ENCODE peak calls at places on chromosome 19, in four cellular contexts. U, C, Q and P are unnamed samples.

GRCh38 chr19:52516191-52516590 is 11.3 kb upstream of the ZNF808 start:
- DNase-seq in U (no peak), Q (no peak), C (no peak), P (no peak)

GRCh38 chr19:39444598-39445257 is 654 bp upstream of the SUPT5H start:
- DNase-seq in Q (no peak), C (no peak), U (no peak), P (no peak)

GRCh38 chr19:44759083-44759804 is 10.7 kb downstream of the BCL3 start:
- DNase-seq in Q (no peak), C (no peak), U (no peak), P (no peak)

GRCh38 chr19:12244370-12244769 is 50.3 kb downstream of the ZNF44 start:
- DNase-seq in U (no peak), Q (no peak), C (no peak), P (no peak)

GRCh38 chr19:40460185-40460584 is 5.4 kb downstream of the BLVRB start:
- DNase-seq in Q (no peak), C (no peak), U (no peak), P (no peak)

GRCh38 chr19:44648536-44649370 is 5.0 kb downstream of the PVR start:
- DNase-seq in U (no peak), Q (no peak), C (no peak), P (no peak)

GRCh38 chr19:17504456-17504855 is 7.0 kb upstream of the PGLS start:
- DNase-seq in U (no peak), C (no peak), Q (no peak), P (no peak)

GRCh38 chr19:13181747-13182388 is 31.7 kb downstream of the IER2 start:
- DNase-seq in Q (peak; percentile 27), C (no peak), U (peak; percentile 60), P (no peak)

GRCh38 chr19:28012361-28012760 is 1200.6 kb downstream of the UQCRFS1 start:
- DNase-seq in Q (peak; percentile 22), U (peak; percentile 3), C (peak; percentile 84), P (no peak)

GRCh38 chr19:2049741-2050348 is 1.2 kb downstream of the MKNK2 start:
- DNase-seq in C (no peak), Q (peak; percentile 42), U (peak; percentile 71), P (no peak)

GRCh38 chr19:5891938-5892771 is 11.4 kb downstream of the NDUFA11 start:
- DNase-seq in U (peak; percentile 83), Q (peak; percentile 62), C (peak; percentile 70), P (no peak)

GRCh38 chr19:13089139-13089856 is 13.4 kb downstream of the LYL1 start:
- DNase-seq in U (peak; percentile 73), Q (peak; percentile 44), C (peak; percentile 62), P (no peak)

GRCh38 chr19:43316591-43317319 is 36.7 kb upstream of the CD177 start:
- DNase-seq in U (peak; percentile 44), C (peak; percentile 92), Q (peak; percentile 57), P (no peak)

GRCh38 chr19:22901431-22902130 is 69.5 kb downstream of the ZNF723 start:
- DNase-seq in U (peak; percentile 1), Q (no peak), C (no peak), P (no peak)

GRCh38 chr19:2703691-2704216 is 1.3 kb upstream of the GNG7 start:
- DNase-seq in Q (no peak), C (no peak), U (no peak), P (no peak)

GRCh38 chr19:40589723-40590429 is 11.3 kb upstream of the LTBP4 start:
- DNase-seq in U (no peak), Q (no peak), C (no peak), P (no peak)

GRCh38 chr19:55613930-55614710 is 8.7 kb downstream of the ZNF865 start:
- DNase-seq in Q (no peak), C (no peak), U (peak; percentile 26), P (no peak)

GRCh38 chr19:55695511-55696290 is 20.7 kb downstream of the EPN1 start:
- DNase-seq in U (no peak), C (no peak), Q (no peak), P (no peak)

GRCh38 chr19:2610637-2611482 is 91.6 kb downstream of the GNG7 start:
- DNase-seq in Q (peak; percentile 83), U (peak; percentile 92), C (peak; percentile 98), P (peak; percentile 91)

GRCh38 chr19:426725-427445 is 17.9 kb upstream of the C2CD4C start:
- DNase-seq in U (peak; percentile 89), Q (no peak), C (peak; percentile 63), P (no peak)

GRCh38 chr19:39765091-39766076 is 13.3 kb upstream of the LEUTX start:
- DNase-seq in Q (peak; percentile 30), C (peak; percentile 77), U (peak; percentile 29), P (no peak)

GRCh38 chr19:30535011-30535410 is 162.8 kb downstream of the ZNF536 start:
- DNase-seq in C (no peak), U (no peak), Q (no peak), P (no peak)

GRCh38 chr19:28560786-28561185 is 652.2 kb downstream of the UQCRFS1 start:
- DNase-seq in C (no peak), U (no peak), Q (peak; percentile 52), P (no peak)

GRCh38 chr19:16273005-16273404 is 51.6 kb upstream of the KLF2 start:
- DNase-seq in Q (no peak), U (no peak), C (no peak), P (no peak)

GRCh38 chr19:46442808-46443450 is 14.2 kb upstream of the PNMA8C start:
- DNase-seq in Q (no peak), C (no peak), U (no peak), P (no peak)

GRCh38 chr19:52722062-52723005 is 12.5 kb downstream of the ZNF611 start:
- DNase-seq in U (no peak), C (no peak), Q (no peak), P (no peak)

GRCh38 chr19:2171349-2172145 is 7.8 kb downstream of the DOT1L start:
- DNase-seq in U (peak; percentile 67), Q (peak; percentile 74), C (peak; percentile 63), P (peak; percentile 90)

GRCh38 chr19:35869327-35870123 is 1.2 kb downstream of the APLP1 start:
- DNase-seq in Q (peak; percentile 89), U (peak; percentile 89), C (peak; percentile 94), P (no peak)

GRCh38 chr19:35870798-35871197 is 2.4 kb downstream of the APLP1 start:
- DNase-seq in C (peak; percentile 67), Q (no peak), U (no peak), P (no peak)

GRCh38 chr19:35871611-35872010 is 3.2 kb downstream of the APLP1 start:
- DNase-seq in C (no peak), Q (no peak), U (no peak), P (no peak)

GRCh38 chr19:35874392-35874930 is 6.1 kb downstream of the APLP1 start:
- DNase-seq in C (no peak), U (no peak), Q (no peak), P (no peak)

DNA sequence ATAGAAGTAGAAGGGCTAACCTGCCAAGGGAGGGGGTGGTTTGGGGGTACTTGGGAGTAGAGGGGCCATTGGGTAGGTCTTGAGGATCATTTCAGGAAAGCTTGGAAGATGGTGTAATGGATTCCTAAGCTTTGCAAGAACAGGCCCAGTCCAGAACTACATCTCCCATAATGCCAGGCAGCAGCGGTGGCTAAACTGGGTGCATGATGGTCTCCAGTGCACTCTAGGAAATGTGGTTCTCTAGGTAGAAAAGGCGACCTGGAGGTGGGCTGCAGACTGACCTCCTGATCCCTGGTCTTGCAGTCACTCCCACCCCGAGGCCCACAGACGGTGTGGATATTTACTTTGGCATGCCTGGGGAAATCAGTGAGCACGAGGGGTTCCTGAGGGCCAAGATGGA is 3.8 kb downstream of the APLP1 start:
- DNase-seq in Q (no peak), U (no peak), C (no peak), P (no peak)
- TF ChIP-seq NRF1 in Q (no peak), U (no peak), C (no peak), P (no peak)

GRCh38 chr19:18559685-18560084 is 2.0 kb downstream of the KXD1 start:
- DNase-seq in Q (no peak), C (no peak), U (no peak), P (no peak)

GRCh38 chr19:18562086-18562485 is 4.4 kb downstream of the KXD1 start:
- DNase-seq in C (no peak), U (no peak), Q (no peak), P (no peak)

GRCh38 chr19:18558202-18558555 is 509 bp downstream of the KXD1 start:
- DNase-seq in Q (no peak), U (no peak), C (no peak), P (no peak)

GRCh38 chr19:18557474-18558201 is at the start of gene KXD1:
- DNase-seq in U (peak; percentile 97), C (peak; percentile 88), Q (peak; percentile 98), P (peak; percentile 98)

GRCh38 chr19:18558595-18558994 is 925 bp downstream of the KXD1 start:
- DNase-seq in C (no peak), U (no peak), Q (no peak), P (no peak)
- TF ChIP-seq POLR2AphosphoS5 in C (no peak), U (no peak), Q (no peak), P (no peak)

GRCh38 chr19:49472936-49473335 is 1.1 kb upstream of the FLT3LG start:
- DNase-seq in Q (no peak), U (no peak), C (no peak), P (no peak)

GRCh38 chr19:49468746-49469447 is 5.1 kb upstream of the FLT3LG start:
- DNase-seq in U (no peak), C (peak; percentile 79), Q (peak; percentile 77), P (peak; percentile 97)

GRCh38 chr19:49468199-49468598 is 5.8 kb upstream of the FLT3LG start:
- DNase-seq in Q (no peak), U (no peak), C (no peak), P (no peak)

GRCh38 chr19:49469828-49470614 is 4.0 kb upstream of the FLT3LG start:
- DNase-seq in C (no peak), U (no peak), Q (peak; percentile 29), P (peak; percentile 84)

GRCh38 chr19:49470615-49470978 is 3.4 kb upstream of the FLT3LG start:
- DNase-seq in U (no peak), Q (no peak), C (no peak), P (no peak)
- TF ChIP-seq GABPA in U (no peak), Q (no peak), C (no peak), P (no peak)

GRCh38 chr19:35470128-35470527 is 20.1 kb downstream of the KRTDAP start:
- DNase-seq in U (no peak), Q (no peak), C (no peak), P (no peak)

GRCh38 chr19:35471946-35472345 is 18.3 kb downstream of the KRTDAP start:
- DNase-seq in U (no peak), Q (no peak), C (no peak), P (no peak)

GRCh38 chr19:35474104-35474503 is 16.2 kb downstream of the KRTDAP start:
- DNase-seq in Q (no peak), U (no peak), C (no peak), P (no peak)

GRCh38 chr19:35466259-35466658 is 18.2 kb downstream of the FFAR2 start:
- DNase-seq in Q (no peak), C (no peak), U (no peak), P (no peak)

GRCh38 chr19:35468637-35469036 is 20.6 kb downstream of the FFAR2 start:
- DNase-seq in Q (peak; percentile 47), U (peak; percentile 45), C (no peak), P (peak; percentile 82)
- TF ChIP-seq NRF1 in Q (no peak), U (no peak), C (no peak), P (no peak)

GRCh38 chr19:42315024-42315423 is 1.9 kb downstream of the TMEM145 start:
- DNase-seq in C (no peak), U (no peak), Q (no peak), P (no peak)
- TF ChIP-seq POLR2AphosphoS5 in C (no peak), U (no peak), Q (no peak), P (no peak)